ENCODE peak calls at places on chromosomes 4 and X, in ten cellular contexts. X is stimulated activated CD8-positive, alpha-beta memory T cell treated with anti-CD3 and anti-CD28 coated beads, Interleukin-7, amount 100 ng/mL, for 4 hours; H is activated CD4-positive, alpha-beta T cell treated with anti-CD3 and anti-CD28 coated beads for 36 hours; K is WTC11; F is activated B cell treated with CpG ODN at 0.5 μM for 24 hours; Y is frontal cortex; P is upper lobe of right lung; T is left lung; B is astrocyte of the spinal cord; U is iris pigment epithelial cell. Q is an unnamed sample.

GRCh38 chr4:3527914-3528876 is 4.0 kb downstream of the LRPAP1 start:
- DNase-seq in X (no peak), H (no peak), K (no peak), F (no peak), Y (no peak), P (peak; percentile 58), T (peak; percentile 30), B (no peak), U (no peak), Q (peak; percentile 44)

GRCh38 chr4:21768349-21769310 is 179.9 kb downstream of the KCNIP4 start:
- DNase-seq in X (no peak), H (peak; percentile 11), K (no peak), F (no peak), Y (peak; percentile 8), P (no peak), T (no peak), B (peak; percentile 67), U (peak; percentile 64), Q (no peak)

GRCh38 chrX:43949669-43950068 is 23.5 kb downstream of the NDP start:
- DNase-seq in X (peak; percentile 7), H (peak; percentile 50), K (peak; percentile 63), F (no peak), Y (peak; percentile 13), P (peak; percentile 60), T (no peak), B (no peak), U (no peak), Q (no peak)

GRCh38 chr4:87118421-87118820 is 102.0 kb downstream of the KLHL8 start:
- DNase-seq in X (no peak), H (no peak), K (no peak), F (no peak), Y (no peak), P (no peak), T (no peak), B (no peak), U (no peak), Q (no peak)

GRCh38 chr4:121728066-121728465 is 31.3 kb upstream of the ANXA5 start:
- DNase-seq in X (no peak), H (no peak), K (no peak), F (no peak), Y (no peak), P (no peak), T (no peak), B (peak; percentile 65), U (peak; percentile 79), Q (no peak)

GRCh38 chr4:105182211-105182610 is 35.5 kb downstream of the TET2 start:
- DNase-seq in X (no peak), H (no peak), K (no peak), F (no peak), Y (no peak), P (no peak), T (no peak), B (no peak), U (no peak), Q (no peak)

GRCh38 chrX:70476934-70477733 is 32.5 kb downstream of the DLG3 start:
- DNase-seq in X (no peak), H (no peak), K (peak; percentile 15), F (no peak), Y (no peak), P (peak; percentile 68), T (peak; percentile 52), B (peak; percentile 86), U (peak; percentile 70), Q (no peak)

GRCh38 chr4:7675136-7675535 is 240.4 kb upstream of the PSAPL1 start:
- DNase-seq in X (no peak), H (no peak), K (no peak), F (no peak), Y (no peak), P (no peak), T (no peak), B (no peak), U (no peak), Q (no peak)

GRCh38 chr4:113452868-113453620 is 308.5 kb downstream of the CAMK2D start:
- DNase-seq in X (no peak), H (no peak), K (peak; percentile 53), F (no peak), Y (no peak), P (no peak), T (no peak), B (peak; percentile 84), U (peak; percentile 97), Q (no peak)

GRCh38 chr4:126191536-126191935 is 876.8 kb downstream of the FAT4 start:
- DNase-seq in X (no peak), H (no peak), K (no peak), F (no peak), Y (no peak), P (no peak), T (no peak), B (no peak), U (no peak), Q (no peak)

GRCh38 chr4:115159141-115159540 is 45.7 kb upstream of the NDST4 start:
- DNase-seq in X (no peak), H (no peak), K (no peak), F (no peak), Y (no peak), P (no peak), T (no peak), B (no peak), U (no peak), Q (no peak)

GRCh38 chrX:119004920-119005524 is 30.6 kb downstream of the LONRF3 start:
- DNase-seq in X (peak; percentile 20), H (peak; percentile 68), K (peak; percentile 63), F (peak; percentile 35), Y (peak; percentile 21), P (peak; percentile 67), T (peak; percentile 41), B (peak; percentile 36), U (peak; percentile 41), Q (peak; percentile 52)

GRCh38 chr4:13980317-13980716 is 352.8 kb upstream of the BOD1L1 start:
- DNase-seq in X (no peak), H (peak; percentile 19), K (no peak), F (no peak), Y (no peak), P (no peak), T (no peak), B (peak; percentile 97), U (peak; percentile 98), Q (no peak)

GRCh38 chrX:23616361-23616760 is 50.9 kb upstream of the PRDX4 start:
- DNase-seq in X (no peak), H (no peak), K (no peak), F (no peak), Y (peak; percentile 12), P (no peak), T (no peak), B (peak; percentile 18), U (peak; percentile 42), Q (no peak)

GRCh38 chr4:42453612-42454011 is 56.3 kb downstream of the SHISA3 start:
- DNase-seq in X (no peak), H (no peak), K (no peak), F (no peak), Y (no peak), P (no peak), T (no peak), B (no peak), U (no peak), Q (no peak)

GRCh38 chrX:129749069-129749468 is 10.3 kb downstream of the XPNPEP2 start:
- DNase-seq in X (no peak), H (no peak), K (no peak), F (no peak), Y (no peak), P (no peak), T (no peak), B (no peak), U (peak; percentile 31), Q (no peak)